ENCODE peak calls at places on chromosomes 12 and 14, in seven cellular contexts. J is astrocyte of the cerebellum, R is ovary, D is epithelial cell of esophagus, B is fibroblast of lung, Y is foreskin fibroblast, E is HFF-Myc. H is an unnamed sample.

GRCh38 chr12:9776795-9777194 is 16.1 kb upstream of the CD69 start:
- DNase-seq in J (no peak), R (no peak), D (peak), B (no peak), Y (no peak), E (no peak), H (no peak)

GRCh38 chr14:55706893-55707292 is 126.9 kb downstream of the KTN1 start:
- DNase-seq in J (no peak), R (no peak), D (peak), B (peak), Y (no peak), E (no peak), H (no peak)

GRCh38 chr12:58933068-58933681 is 12.9 kb upstream of the LRIG3 start:
- DNase-seq in J (peak), R (no peak), D (no peak), B (no peak), Y (no peak), E (no peak), H (no peak)

GRCh38 chr12:24039113-24039525 is 89.6 kb upstream of the SOX5 start:
- DNase-seq in J (peak), R (no peak), D (peak), B (peak), Y (peak), E (no peak), H (peak)

GRCh38 chr12:82942963-82943362 is 256.3 kb downstream of the TMTC2 start:
- DNase-seq in J (no peak), R (no peak), D (peak), B (no peak), Y (no peak), E (no peak), H (no peak)

GRCh38 chr14:78595797-78596196 is 425.6 kb downstream of the NRXN3 start:
- DNase-seq in J (no peak), R (no peak), D (peak), B (no peak), Y (no peak), E (no peak), H (no peak)

GRCh38 chr12:69511870-69512269 is 41.7 kb downstream of the FRS2 start:
- DNase-seq in J (no peak), R (no peak), D (no peak), B (no peak), Y (no peak), E (no peak), H (no peak)

GRCh38 chr12:112327209-112327930 is 54.9 kb downstream of the HECTD4 start:
- DNase-seq in J (no peak), R (no peak), D (no peak), B (no peak), Y (no peak), E (no peak), H (no peak)

GRCh38 chr12:6613015-6613775 is 6.0 kb upstream of the CHD4 start:
- DNase-seq in J (no peak), R (peak), D (peak), B (peak), Y (peak), E (peak), H (no peak)

GRCh38 chr12:91663331-91663998 is 480.8 kb upstream of the DCN start:
- DNase-seq in J (no peak), R (no peak), D (no peak), B (no peak), Y (no peak), E (no peak), H (no peak)

GRCh38 chr14:89015016-89015415 is 190.6 kb downstream of the TTC8 start:
- DNase-seq in J (no peak), R (no peak), D (no peak), B (peak), Y (no peak), E (no peak), H (no peak)

DNA sequence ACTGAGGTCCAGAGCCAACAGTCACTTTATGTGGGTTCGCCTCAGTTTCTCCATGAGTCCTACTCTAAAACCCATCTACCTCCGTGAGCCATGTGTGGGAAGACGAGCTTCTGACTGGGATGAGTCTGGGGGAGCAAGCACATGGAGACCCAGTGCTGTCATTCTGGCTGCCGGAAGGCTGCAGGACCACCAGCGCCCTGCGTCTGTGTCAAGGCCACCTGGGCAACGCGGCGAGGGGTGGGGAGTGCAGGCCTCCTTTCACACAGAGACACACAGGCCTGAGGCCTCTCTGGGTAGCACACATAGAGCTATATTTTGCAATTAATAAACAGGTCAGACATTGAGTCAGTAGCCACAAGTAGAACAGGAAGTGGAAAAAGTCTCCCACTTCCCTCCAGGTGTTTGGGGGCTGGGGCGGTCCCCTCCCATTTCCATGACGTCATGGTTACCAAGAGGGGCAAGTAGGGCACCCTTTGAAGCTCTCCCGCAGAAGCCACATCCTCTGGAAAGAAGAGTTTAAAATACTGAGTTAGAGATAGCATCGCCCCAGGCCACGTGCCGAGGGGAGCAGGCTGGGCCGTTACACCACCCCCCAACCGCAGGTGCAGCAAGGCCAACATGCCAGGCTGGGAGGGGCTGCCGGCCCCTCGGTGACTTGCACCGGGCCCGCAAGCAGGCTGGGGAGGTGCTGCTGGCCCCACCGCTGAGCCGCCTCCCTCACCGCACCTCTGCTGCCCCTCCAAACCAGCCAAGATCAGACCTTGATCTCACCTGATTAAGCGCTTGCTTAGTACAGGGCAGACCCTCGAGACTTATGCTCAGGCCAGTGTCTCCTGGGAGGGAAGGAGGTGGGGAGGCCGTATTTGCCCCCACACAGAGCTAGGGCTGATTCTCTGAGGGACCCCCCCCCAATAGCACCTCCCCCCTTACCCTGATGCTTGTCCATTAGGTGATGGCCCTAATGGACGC is 32.7 kb downstream of the DAD1 start:
- DNase-seq in J (peak), R (no peak), D (peak), B (peak), Y (peak), E (no peak), H (no peak)
- H3K4me3 ChIP-seq in J (no peak), R (no peak), D (no peak), B (no peak), Y (peak), E (no peak), H (no peak)

DNA sequence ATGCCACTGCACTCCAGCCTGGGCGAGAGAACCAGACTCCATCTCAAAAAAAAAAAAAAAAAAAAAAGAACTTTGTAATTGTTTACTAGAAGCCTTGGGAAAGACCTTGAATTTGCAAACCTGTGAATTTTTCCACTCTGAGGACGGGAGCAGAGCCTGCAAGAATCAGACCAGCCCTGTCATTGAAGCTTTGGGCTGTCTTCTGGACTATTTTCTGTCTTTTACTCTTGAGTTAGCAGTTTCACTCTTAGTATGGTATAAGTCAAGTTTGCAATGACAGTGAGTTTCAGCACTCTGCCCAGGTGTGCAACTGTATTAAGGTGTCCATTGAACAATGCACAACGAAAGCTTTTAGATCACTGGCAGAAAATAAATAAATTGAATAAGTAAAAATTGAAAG is 81.4 kb upstream of the KRAS start:
- DNase-seq in J (no peak), R (no peak), D (no peak), B (no peak), Y (no peak), E (no peak), H (no peak)
- TF ChIP-seq CTCF in J (no peak), R (no peak), D (no peak), B (no peak), Y (no peak), E (no peak), H (no peak)

DNA sequence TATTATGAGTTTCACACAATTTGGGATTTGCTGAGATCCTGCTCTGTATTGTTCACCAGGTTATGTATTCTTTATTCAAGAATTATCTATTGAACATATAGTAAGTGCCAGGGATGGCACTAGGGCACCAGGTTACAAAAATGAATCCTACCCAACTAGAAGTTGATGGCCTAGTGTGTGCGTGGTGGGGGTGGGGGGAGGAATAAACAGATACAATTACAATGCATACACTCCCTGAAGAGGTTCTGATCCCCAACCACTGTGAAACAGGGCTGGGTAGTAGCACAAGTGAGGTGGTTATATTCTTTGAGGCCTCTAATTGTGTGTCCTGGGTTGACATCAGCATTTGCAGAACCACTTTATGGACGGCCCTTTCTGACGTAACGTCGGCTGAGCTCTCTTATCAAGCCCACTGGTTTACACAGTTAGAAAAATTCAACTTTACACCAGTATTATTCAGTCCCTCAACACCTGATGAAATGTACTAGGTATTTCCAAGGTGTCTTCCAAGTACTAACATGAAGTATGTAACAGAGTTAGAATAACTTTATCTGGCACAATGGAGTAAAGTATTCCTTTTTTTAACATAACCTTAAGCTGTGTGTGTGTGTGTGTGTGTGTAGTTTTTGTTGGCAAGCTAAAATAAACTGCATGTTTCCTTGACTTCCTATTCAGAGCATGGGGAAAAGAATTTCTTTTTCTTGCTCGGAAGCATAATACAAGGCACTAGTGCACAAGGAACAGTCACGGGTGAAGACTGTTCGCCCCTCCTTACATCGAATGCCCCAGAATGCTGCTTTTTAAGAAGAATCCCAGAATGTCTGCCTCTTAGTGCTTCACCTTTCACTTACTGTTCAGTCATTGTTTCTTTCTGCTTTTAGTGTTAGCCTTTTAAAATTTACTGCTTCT is 8.1 kb upstream of the GLRX5 start:
- DNase-seq in J (no peak), R (no peak), D (no peak), B (peak), Y (no peak), E (no peak), H (no peak)
- H3K4me3 ChIP-seq in J (no peak), R (no peak), D (no peak), B (peak), Y (no peak), E (no peak), H (no peak)

GRCh38 chr12:33945438-33945784 is 76.9 kb upstream of the ALG10 start:
- DNase-seq in J (no peak), R (no peak), D (no peak), B (no peak), Y (no peak), E (no peak), H (no peak)

GRCh38 chr12:33944703-33945437 is 77.4 kb upstream of the ALG10 start:
- DNase-seq in J (no peak), R (no peak), D (peak), B (no peak), Y (no peak), E (no peak), H (no peak)

GRCh38 chr12:33942172-33942571 is 80.1 kb upstream of the ALG10 start:
- DNase-seq in J (no peak), R (no peak), D (peak), B (no peak), Y (no peak), E (no peak), H (no peak)
- TF ChIP-seq CTCF in J (no peak), R (no peak), D (peak), B (no peak), Y (no peak), E (no peak), H (no peak)

H was measured in AG04449.